ENCODE peak calls at places on chromosomes 7 and 10, in six cellular contexts. One of them, this sample, is unnamed.

GRCh38 chr10:100875484-100876166 is 37.1 kb upstream of the SLF2 start:
- DNase-seq in IMR-90: no peak
- DNase-seq in mesenchymal stem cell: no peak
- DNase-seq in H1: no peak
- DNase-seq in H9: no peak
- DNase-seq in mesendoderm: no peak
- DNase-seq in this sample: no peak

GRCh38 chr7:28623105-28623730 is 210.9 kb downstream of the CREB5 start:
- DNase-seq in mesendoderm: no peak
- DNase-seq in mesenchymal stem cell: peak
- DNase-seq in IMR-90: peak
- DNase-seq in H9: no peak
- DNase-seq in H1: no peak
- DNase-seq in this sample: no peak

GRCh38 chr10:17643339-17643754 is 604 bp upstream of the STAM start:
- DNase-seq in H1: no peak
- DNase-seq in IMR-90: peak
- DNase-seq in mesenchymal stem cell: peak
- DNase-seq in mesendoderm: peak
- DNase-seq in H9: peak
- DNase-seq in this sample: no peak

GRCh38 chr7:86962623-86963022 is 96.8 kb downstream of the ELAPOR2 start:
- DNase-seq in IMR-90: no peak
- DNase-seq in H1: no peak
- DNase-seq in H9: no peak
- DNase-seq in mesenchymal stem cell: no peak
- DNase-seq in mesendoderm: no peak
- DNase-seq in this sample: no peak

GRCh38 chr10:34580643-34581042 is 234.5 kb downstream of the PARD3 start:
- DNase-seq in mesendoderm: no peak
- DNase-seq in H1: no peak
- DNase-seq in mesenchymal stem cell: peak
- DNase-seq in IMR-90: peak
- DNase-seq in H9: no peak
- DNase-seq in this sample: no peak

GRCh38 chr7:36390199-36391090 is 783 bp downstream of the ANLN start:
- DNase-seq in H9: peak
- DNase-seq in IMR-90: peak
- DNase-seq in H1: peak
- DNase-seq in mesendoderm: peak
- DNase-seq in mesenchymal stem cell: peak
- DNase-seq in this sample: peak

GRCh38 chr7:132455306-132455705 is 121.0 kb downstream of the PLXNA4 start:
- DNase-seq in mesendoderm: no peak
- DNase-seq in H9: no peak
- DNase-seq in H1: no peak
- DNase-seq in IMR-90: no peak
- DNase-seq in mesenchymal stem cell: no peak
- DNase-seq in this sample: no peak

GRCh38 chr10:121578965-121579364 is 19.3 kb downstream of the FGFR2 start:
- DNase-seq in IMR-90: no peak
- DNase-seq in mesendoderm: no peak
- DNase-seq in mesenchymal stem cell: no peak
- DNase-seq in H1: no peak
- DNase-seq in H9: no peak
- DNase-seq in this sample: no peak

GRCh38 chr10:98028168-98028770 is 2.2 kb downstream of the CRTAC1 start:
- DNase-seq in mesendoderm: peak
- DNase-seq in mesenchymal stem cell: peak
- DNase-seq in H9: peak
- DNase-seq in H1: peak
- DNase-seq in IMR-90: peak
- DNase-seq in this sample: peak

GRCh38 chr7:100590077-100590737 is 4.1 kb downstream of the FBXO24 start:
- DNase-seq in mesenchymal stem cell: no peak
- DNase-seq in mesendoderm: no peak
- DNase-seq in H9: no peak
- DNase-seq in H1: no peak
- DNase-seq in IMR-90: no peak
- DNase-seq in this sample: no peak

GRCh38 chr10:129615381-129615780 is 148.3 kb downstream of the MGMT start:
- DNase-seq in mesendoderm: no peak
- DNase-seq in IMR-90: no peak
- DNase-seq in mesenchymal stem cell: no peak
- DNase-seq in H9: no peak
- DNase-seq in H1: no peak
- DNase-seq in this sample: no peak

GRCh38 chr10:37975407-37975991 is 948 bp downstream of the ZNF25 start:
- DNase-seq in mesenchymal stem cell: peak
- DNase-seq in mesendoderm: peak
- DNase-seq in IMR-90: peak
- DNase-seq in H9: no peak
- DNase-seq in H1: no peak
- DNase-seq in this sample: no peak

GRCh38 chr7:28512648-28513435 is 100.5 kb downstream of the CREB5 start:
- DNase-seq in mesendoderm: no peak
- DNase-seq in H9: no peak
- DNase-seq in IMR-90: no peak
- DNase-seq in mesenchymal stem cell: no peak
- DNase-seq in H1: no peak
- DNase-seq in this sample: no peak

GRCh38 chr10:73644015-73644743 is 2.9 kb upstream of the MYOZ1 start:
- DNase-seq in mesenchymal stem cell: peak
- DNase-seq in H1: peak
- DNase-seq in mesendoderm: peak
- DNase-seq in IMR-90: peak
- DNase-seq in H9: peak
- DNase-seq in this sample: peak

GRCh38 chr10:62270020-62270419 is 1.4 kb upstream of the RTKN2 start:
- DNase-seq in H1: no peak
- DNase-seq in mesenchymal stem cell: no peak
- DNase-seq in IMR-90: no peak
- DNase-seq in mesendoderm: no peak
- DNase-seq in H9: no peak
- DNase-seq in this sample: no peak

GRCh38 chr10:29448125-29448524 is 159.3 kb downstream of the LYZL1 start:
- DNase-seq in H1: no peak
- DNase-seq in IMR-90: no peak
- DNase-seq in mesendoderm: no peak
- DNase-seq in mesenchymal stem cell: no peak
- DNase-seq in H9: no peak
- DNase-seq in this sample: no peak

GRCh38 chr7:37311282-37311868 is 137.3 kb downstream of the ELMO1 start:
- DNase-seq in H9: no peak
- DNase-seq in H1: no peak
- DNase-seq in mesenchymal stem cell: peak
- DNase-seq in IMR-90: peak
- DNase-seq in mesendoderm: no peak
- DNase-seq in this sample: no peak

GRCh38 chr10:18216482-18216881 is 76.3 kb downstream of the CACNB2 start:
- DNase-seq in H9: no peak
- DNase-seq in IMR-90: peak
- DNase-seq in mesendoderm: no peak
- DNase-seq in H1: no peak
- DNase-seq in mesenchymal stem cell: peak
- DNase-seq in this sample: no peak

GRCh38 chr10:18179901-18180300 is 39.7 kb downstream of the CACNB2 start:
- DNase-seq in H9: no peak
- DNase-seq in IMR-90: peak
- DNase-seq in mesenchymal stem cell: peak
- DNase-seq in H1: no peak
- DNase-seq in mesendoderm: no peak
- DNase-seq in this sample: no peak

GRCh38 chr7:76326646-76327233 is 24.3 kb downstream of the HSPB1 start:
- DNase-seq in H9: no peak
- DNase-seq in mesenchymal stem cell: peak
- DNase-seq in mesendoderm: no peak
- DNase-seq in H1: no peak
- DNase-seq in IMR-90: peak
- DNase-seq in this sample: no peak

DNA sequence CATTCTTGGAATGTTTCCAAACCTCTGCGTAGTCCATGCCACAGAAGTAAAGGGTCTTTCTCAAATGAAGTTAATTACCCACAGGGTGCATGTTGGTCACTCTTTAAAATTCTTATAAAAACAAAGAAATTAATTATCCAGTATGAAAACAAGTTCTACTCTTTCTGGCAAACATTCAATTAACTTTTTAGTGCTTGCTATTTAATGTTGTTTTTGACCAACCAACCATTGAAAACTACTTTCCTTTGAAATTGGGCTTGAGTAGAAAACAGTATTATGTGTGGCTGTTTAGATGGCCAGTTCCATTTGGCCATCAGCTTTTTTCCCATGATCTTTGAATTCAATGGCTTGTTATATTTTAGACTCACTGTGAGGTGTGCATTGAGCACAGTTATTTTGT is 83.0 kb downstream of the TAF3 start:
- DNase-seq in IMR-90: no peak
- DNase-seq in H9: no peak
- DNase-seq in mesenchymal stem cell: no peak
- DNase-seq in mesendoderm: no peak
- DNase-seq in H1: no peak
- DNase-seq in this sample: no peak
- H2BK15ac ChIP-seq in IMR-90: no peak
- H2BK15ac ChIP-seq in H9: no peak
- H2BK15ac ChIP-seq in mesenchymal stem cell: no peak
- H2BK15ac ChIP-seq in mesendoderm: no peak
- H2BK15ac ChIP-seq in H1: no peak
- H2BK15ac ChIP-seq in this sample: no peak

GRCh38 chr7:48091506-48092433 is 2.7 kb downstream of the UPP1 start:
- DNase-seq in H1: peak
- DNase-seq in mesendoderm: no peak
- DNase-seq in mesenchymal stem cell: no peak
- DNase-seq in H9: no peak
- DNase-seq in IMR-90: no peak
- DNase-seq in this sample: no peak
- H2BK5ac ChIP-seq in H1: no peak
- H2BK5ac ChIP-seq in mesendoderm: no peak
- H2BK5ac ChIP-seq in mesenchymal stem cell: no peak
- H2BK5ac ChIP-seq in H9: no peak
- H2BK5ac ChIP-seq in IMR-90: no peak
- H2BK5ac ChIP-seq in this sample: no peak

GRCh38 chr10:8051851-8052257 is 2.6 kb upstream of the GATA3 start:
- DNase-seq in H1: no peak
- DNase-seq in mesendoderm: peak
- DNase-seq in mesenchymal stem cell: no peak
- DNase-seq in H9: peak
- DNase-seq in IMR-90: no peak
- DNase-seq in this sample: peak
- H2BK15ac ChIP-seq in H1: no peak
- H2BK15ac ChIP-seq in mesendoderm: peak
- H2BK15ac ChIP-seq in mesenchymal stem cell: no peak
- H2BK15ac ChIP-seq in H9: no peak
- H2BK15ac ChIP-seq in IMR-90: no peak
- H2BK15ac ChIP-seq in this sample: no peak

GRCh38 chr10:58266826-58267712 is 625 bp downstream of the IPMK start:
- DNase-seq in mesendoderm: peak
- DNase-seq in IMR-90: peak
- DNase-seq in mesenchymal stem cell: peak
- DNase-seq in H1: peak
- DNase-seq in H9: peak
- DNase-seq in this sample: peak
- H2BK5ac ChIP-seq in mesendoderm: peak
- H2BK5ac ChIP-seq in IMR-90: peak
- H2BK5ac ChIP-seq in mesenchymal stem cell: peak
- H2BK5ac ChIP-seq in H1: no peak
- H2BK5ac ChIP-seq in H9: no peak
- H2BK5ac ChIP-seq in this sample: peak

GRCh38 chr10:85784792-85785191 is 581.8 kb downstream of the GRID1 start:
- DNase-seq in H1: no peak
- DNase-seq in H9: no peak
- DNase-seq in IMR-90: no peak
- DNase-seq in mesenchymal stem cell: no peak
- DNase-seq in mesendoderm: no peak
- DNase-seq in this sample: no peak
- H2BK15ac ChIP-seq in H1: no peak
- H2BK15ac ChIP-seq in H9: no peak
- H2BK15ac ChIP-seq in IMR-90: no peak
- H2BK15ac ChIP-seq in mesenchymal stem cell: no peak
- H2BK15ac ChIP-seq in mesendoderm: no peak
- H2BK15ac ChIP-seq in this sample: no peak

DNA sequence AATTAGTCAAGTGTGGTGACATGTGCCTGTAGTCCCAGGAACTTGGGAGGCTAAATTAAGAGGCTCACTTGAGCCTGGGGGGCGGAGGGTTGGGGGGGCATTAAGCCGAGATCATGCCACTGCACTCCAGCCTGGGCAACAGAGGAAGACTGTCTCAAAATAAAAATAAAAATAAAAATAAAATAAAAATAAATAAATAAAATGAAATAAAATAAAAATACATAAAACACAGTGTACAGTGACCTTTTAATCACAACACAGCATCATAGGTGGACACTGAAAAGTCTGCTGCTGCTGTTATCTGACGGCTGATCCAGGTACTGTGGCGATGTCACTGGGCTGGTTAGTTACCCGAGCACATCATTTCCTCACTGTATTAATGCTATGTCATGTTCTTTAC is 27.1 kb downstream of the LARP4B start:
- DNase-seq in H9: no peak
- DNase-seq in mesendoderm: no peak
- DNase-seq in mesenchymal stem cell: no peak
- DNase-seq in IMR-90: no peak
- DNase-seq in H1: no peak
- DNase-seq in this sample: no peak
- H2BK5ac ChIP-seq in H9: no peak
- H2BK5ac ChIP-seq in mesendoderm: no peak
- H2BK5ac ChIP-seq in mesenchymal stem cell: no peak
- H2BK5ac ChIP-seq in IMR-90: no peak
- H2BK5ac ChIP-seq in H1: no peak
- H2BK5ac ChIP-seq in this sample: no peak

GRCh38 chr7:116672596-116673503 is 854 bp downstream of the MET start:
- DNase-seq in IMR-90: peak
- DNase-seq in mesenchymal stem cell: peak
- DNase-seq in mesendoderm: no peak
- DNase-seq in H1: no peak
- DNase-seq in H9: peak
- DNase-seq in this sample: no peak
- H2BK15ac ChIP-seq in IMR-90: peak
- H2BK15ac ChIP-seq in mesenchymal stem cell: no peak
- H2BK15ac ChIP-seq in mesendoderm: no peak
- H2BK15ac ChIP-seq in H1: no peak
- H2BK15ac ChIP-seq in H9: no peak
- H2BK15ac ChIP-seq in this sample: peak

DNA sequence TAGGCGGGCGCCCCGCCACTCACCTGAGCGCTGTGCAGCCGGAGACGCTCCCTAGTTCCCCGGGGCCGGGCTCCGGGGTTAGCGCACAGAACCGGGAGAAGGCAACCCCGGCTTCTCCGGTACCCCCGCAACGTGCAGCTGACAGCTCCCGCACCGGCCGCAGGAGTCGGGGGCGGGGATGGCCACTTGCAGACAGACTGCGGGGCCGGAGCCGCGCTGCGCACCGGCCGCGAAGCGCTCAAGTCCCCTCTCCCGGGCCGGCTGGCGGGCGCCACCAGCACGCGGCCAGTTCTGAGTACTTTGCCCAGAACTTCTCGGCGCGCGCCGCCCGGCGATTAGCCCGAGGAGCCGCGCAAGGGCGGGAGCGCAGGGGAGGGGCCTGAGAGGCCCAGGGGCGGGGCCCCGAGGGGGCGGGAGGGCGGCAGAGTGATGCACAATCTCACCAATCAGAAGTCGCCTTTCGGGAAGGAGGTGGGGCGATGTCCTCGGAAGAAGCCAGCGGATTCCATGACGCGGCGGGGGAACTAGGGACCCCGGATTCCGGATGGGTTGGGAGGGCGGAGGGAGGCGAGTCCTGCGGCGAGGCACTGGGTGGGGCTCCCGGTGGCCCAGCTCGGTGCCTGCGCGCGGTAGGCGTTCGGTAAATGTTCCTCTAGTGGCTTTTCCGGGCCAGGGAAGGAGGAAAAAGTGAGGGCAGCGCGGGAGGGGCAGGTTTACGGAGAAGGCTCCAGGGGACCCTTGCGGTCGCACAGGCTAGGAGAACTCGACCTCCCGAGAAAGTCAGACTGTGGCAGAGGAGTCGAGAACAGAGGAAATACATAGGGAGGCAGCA is at the start of gene OSBPL3:
- DNase-seq in mesendoderm: peak
- DNase-seq in IMR-90: peak
- DNase-seq in mesenchymal stem cell: peak
- DNase-seq in H9: peak
- DNase-seq in H1: peak
- DNase-seq in this sample: peak
- H2BK5ac ChIP-seq in mesendoderm: peak
- H2BK5ac ChIP-seq in IMR-90: peak
- H2BK5ac ChIP-seq in mesenchymal stem cell: peak
- H2BK5ac ChIP-seq in H9: no peak
- H2BK5ac ChIP-seq in H1: peak
- H2BK5ac ChIP-seq in this sample: peak